ENCODE peak calls at places on chromosomes 13 and 19, in six cellular contexts. A is mesenchymal stem cell, P is mesendoderm, Z is neuronal stem cell, S is H1, T is trophoblast cell. M is an unnamed sample.

GRCh38 chr13:49517461-49517860 is 21.7 kb downstream of the PHF11 start:
- DNase-seq in A (peak; percentile 40), P (peak; percentile 44), Z (no peak), S (no peak), T (peak; percentile 50), M (no peak)

GRCh38 chr19:11821474-11821873 is 7.4 kb downstream of the ZNF440 start:
- DNase-seq in A (no peak), P (no peak), Z (no peak), S (no peak), T (peak; percentile 71), M (peak; percentile 53)

GRCh38 chr19:42079886-42080763 is 4.2 kb downstream of the ZNF574 start:
- DNase-seq in A (no peak), P (no peak), Z (no peak), S (no peak), T (no peak), M (no peak)

GRCh38 chr19:1266818-1267440 is 2.2 kb upstream of the CIRBP start:
- DNase-seq in A (no peak), P (peak; percentile 55), Z (no peak), S (no peak), T (peak; percentile 85), M (no peak)

GRCh38 chr13:23321534-23322241 is 111.8 kb downstream of the SACS start:
- DNase-seq in A (peak; percentile 93), P (no peak), Z (no peak), S (no peak), T (peak; percentile 67), M (peak; percentile 94)

GRCh38 chr19:48553676-48554384 is 1.9 kb downstream of the SULT2B1 start:
- DNase-seq in A (peak; percentile 92), P (peak; percentile 88), Z (no peak), S (no peak), T (peak; percentile 99), M (peak; percentile 86)

GRCh38 chr19:1313695-1314613 is 28.3 kb downstream of the EFNA2 start:
- DNase-seq in A (no peak), P (no peak), Z (no peak), S (peak; percentile 17), T (no peak), M (no peak)

GRCh38 chr19:17997969-17998826 is 9.8 kb upstream of the ARRDC2 start:
- DNase-seq in A (peak; percentile 48), P (peak; percentile 47), Z (no peak), S (no peak), T (no peak), M (peak; percentile 24)

GRCh38 chr13:49635599-49636433 is 7.5 kb downstream of the ARL11 start:
- DNase-seq in A (peak; percentile 47), P (peak; percentile 83), Z (no peak), S (peak; percentile 33), T (peak; percentile 8), M (peak; percentile 43)

GRCh38 chr19:13117176-13117771 is 734 bp upstream of the TRMT1 start:
- DNase-seq in A (no peak), P (no peak), Z (no peak), S (no peak), T (no peak), M (no peak)

GRCh38 chr13:101049166-101049850 is 367.0 kb downstream of the NALCN start:
- DNase-seq in A (no peak), P (no peak), Z (no peak), S (no peak), T (no peak), M (no peak)

GRCh38 chr13:113491418-113491883 is 940 bp upstream of the DCUN1D2 start:
- DNase-seq in A (peak; percentile 54), P (peak; percentile 54), Z (peak; percentile 21), S (no peak), T (peak; percentile 42), M (peak; percentile 14)

GRCh38 chr13:23776698-23777570 is 112.3 kb downstream of the MIPEP start:
- DNase-seq in A (no peak), P (no peak), Z (no peak), S (no peak), T (no peak), M (no peak)

GRCh38 chr19:16518483-16519229 is 22.5 kb downstream of the C19orf44 start:
- DNase-seq in A (no peak), P (no peak), Z (no peak), S (no peak), T (no peak), M (no peak)

GRCh38 chr13:34155931-34156607 is 338.1 kb downstream of the RFC3 start:
- DNase-seq in A (peak; percentile 89), P (peak; percentile 34), Z (no peak), S (no peak), T (peak; percentile 91), M (peak; percentile 39)

GRCh38 chr19:8611391-8611883 is 922 bp upstream of the ADAMTS10 start:
- DNase-seq in A (no peak), P (peak; percentile 38), Z (no peak), S (no peak), T (no peak), M (no peak)

GRCh38 chr19:17075035-17075859 is at the start of the genes HAUS8 and MYO9B:
- DNase-seq in A (peak; percentile 99), P (peak; percentile 100), Z (peak; percentile 99), S (peak; percentile 98), T (peak; percentile 99), M (peak; percentile 100)

GRCh38 chr19:1646931-1647663 is 5.3 kb downstream of the TCF3 start:
- DNase-seq in A (no peak), P (no peak), Z (no peak), S (no peak), T (no peak), M (no peak)

GRCh38 chr19:47492571-47493377 is 8.8 kb upstream of the KPTN start:
- DNase-seq in A (no peak), P (no peak), Z (no peak), S (no peak), T (no peak), M (no peak)
- H3K36me3 ChIP-seq in A (peaks cover 93% of the 10 kb centered on the region), P (peaks cover 3% of the 10 kb centered on the region), Z (peaks cover 18% of the 10 kb centered on the region), S (peaks cover 6% of the 10 kb centered on the region), T (peaks cover 82% of the 10 kb centered on the region), M (peaks cover 54% of the 10 kb centered on the region)

DNA sequence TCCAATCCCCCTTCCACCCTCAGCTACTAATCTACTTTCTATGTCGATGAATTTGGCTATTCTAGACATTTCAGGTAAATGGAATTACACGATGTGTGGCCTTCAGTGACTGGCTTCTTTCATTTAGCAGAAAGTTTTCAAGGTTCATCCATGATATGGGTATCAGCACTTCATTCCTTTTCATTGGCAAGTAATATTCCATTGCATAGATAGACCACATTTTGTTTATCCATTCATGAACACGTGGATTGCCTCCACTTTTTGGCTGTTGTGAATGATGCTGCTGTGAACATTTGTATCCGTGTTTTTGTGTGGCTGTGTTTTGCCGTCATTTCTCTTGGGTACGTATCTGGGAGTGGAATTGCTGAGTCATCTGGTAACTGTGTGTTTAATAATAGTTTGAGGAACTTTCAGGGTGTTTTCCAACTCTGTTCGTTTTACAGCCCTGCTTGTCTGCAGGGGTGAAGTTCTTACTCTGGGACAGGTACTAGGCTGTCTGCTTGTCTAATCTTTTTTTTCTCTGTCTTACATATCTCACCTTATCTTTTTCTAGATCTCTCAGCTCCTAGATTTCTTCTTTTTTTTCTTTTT is 32.5 kb downstream of the MARK4 start:
- DNase-seq in A (no peak), P (no peak), Z (no peak), S (no peak), T (peak; percentile 55), M (no peak)
- H3K4ac ChIP-seq in A (no peak overlapping the region), P (no peak overlapping the region), Z (no peak overlapping the region), S (no peak overlapping the region), T (no peak overlapping the region), M (no peak overlapping the region)

GRCh38 chr19:10431254-10431942 is 11.1 kb downstream of the PDE4A start:
- DNase-seq in A (no peak), P (peak; percentile 41), Z (no peak), S (no peak), T (peak; percentile 36), M (no peak)

GRCh38 chr19:10432736-10433130 is 12.4 kb downstream of the PDE4A start:
- DNase-seq in A (no peak), P (no peak), Z (no peak), S (no peak), T (no peak), M (no peak)

GRCh38 chr19:10428996-10429381 is 8.7 kb downstream of the PDE4A start:
- DNase-seq in A (no peak), P (no peak), Z (no peak), S (no peak), T (no peak), M (no peak)

GRCh38 chr19:10431943-10432735 is 11.8 kb downstream of the PDE4A start:
- DNase-seq in A (peak; percentile 66), P (peak; percentile 25), Z (no peak), S (no peak), T (peak; percentile 48), M (no peak)

GRCh38 chr19:10430505-10431253 is 10.3 kb downstream of the PDE4A start:
- DNase-seq in A (peak; percentile 53), P (no peak), Z (no peak), S (no peak), T (peak; percentile 51), M (peak; percentile 37)
- H3K36me3 ChIP-seq in A (no peaks in the 10 kb centered on the region), P (no peaks in the 10 kb centered on the region), Z (no peaks in the 10 kb centered on the region), S (no peaks in the 10 kb centered on the region), T (no peaks in the 10 kb centered on the region), M (peaks cover 4% of the 10 kb centered on the region)

GRCh38 chr13:36346222-36347083 is at the start of gene SPART:
- DNase-seq in A (peak; percentile 92), P (peak; percentile 92), Z (peak; percentile 89), S (peak; percentile 49), T (peak; percentile 98), M (peak; percentile 88)
- H3K4ac ChIP-seq in A (peak within 1 kb of the TSS; percentile 92), P (peak within 1 kb of the TSS; percentile 90), Z (peak within 1 kb of the TSS; percentile 96), S (peak within 1 kb of the TSS; percentile 54), T (peak within 1 kb of the TSS; percentile 88), M (peak within 1 kb of the TSS; percentile 96)

M was measured in IMR-90.